ENCODE peak calls at places on chromosomes 2 and 18, in nine cellular contexts. Q is A549; V is right cardiac atrium; B is cardiac muscle cell; W is progenitor cell of endocrine pancreas; O is DMS153; D is H54; I is dorsolateral prefrontal cortex; H is activated CD4-positive, alpha-beta T cell treated with anti-CD3 and anti-CD28 coated beads, Interleukin-2, amount 50 U/mL, for 4 hours. C is an unnamed sample.

GRCh38 chr2:203442463-203442862 is 92.6 kb downstream of the RAPH1 start:
- DNase-seq in W (no peak), H (no peak), I (no peak), Q (no peak), B (peak), D (no peak), V (no peak), O (no peak), C (no peak)

GRCh38 chr2:157246212-157247067 is 11.1 kb upstream of the GALNT5 start:
- DNase-seq in Q (peak), V (no peak), I (no peak), H (no peak), W (no peak), D (peak), B (no peak), O (no peak), C (peak)

GRCh38 chr18:32310119-32310518 is 120.3 kb downstream of the MEP1B start:
- DNase-seq in V (no peak), O (peak), H (no peak), B (no peak), I (no peak), D (no peak), W (no peak), Q (no peak), C (peak)

GRCh38 chr2:151297882-151298281 is 8.4 kb upstream of the NMI start:
- DNase-seq in W (no peak), B (no peak), H (no peak), O (no peak), V (no peak), D (no peak), I (no peak), Q (no peak), C (peak)

GRCh38 chr2:66032376-66032775 is 402.5 kb upstream of the MEIS1 start:
- DNase-seq in O (no peak), D (no peak), I (no peak), B (no peak), Q (no peak), V (no peak), H (no peak), W (no peak), C (no peak)

GRCh38 chr18:2905802-2906521 is 59.2 kb downstream of the EMILIN2 start:
- DNase-seq in O (no peak), D (no peak), B (no peak), Q (peak), V (peak), W (peak), I (no peak), H (no peak), C (peak)

GRCh38 chr2:219230201-219230540 is 565 bp downstream of the ANKZF1 start:
- DNase-seq in Q (no peak), D (peak), H (no peak), W (no peak), I (no peak), B (peak), V (peak), O (no peak), C (peak)

GRCh38 chr2:5720426-5720825 is 28.2 kb downstream of the SOX11 start:
- DNase-seq in V (no peak), O (no peak), Q (no peak), W (no peak), D (no peak), H (no peak), B (no peak), I (no peak), C (no peak)

GRCh38 chr2:135585586-135585985 is 54.3 kb downstream of the R3HDM1 start:
- DNase-seq in W (no peak), I (no peak), H (no peak), V (no peak), D (no peak), O (no peak), B (no peak), Q (peak), C (peak)

GRCh38 chr2:1856922-1857321 is 112.6 kb upstream of the PXDN start:
- DNase-seq in O (no peak), B (no peak), W (no peak), H (no peak), D (no peak), Q (peak), I (peak), V (no peak), C (peak)

GRCh38 chr2:198930170-198930569 is 527.6 kb downstream of the SATB2 start:
- DNase-seq in Q (peak), H (no peak), O (no peak), B (no peak), D (no peak), W (no peak), V (no peak), I (no peak), C (no peak)

GRCh38 chr2:148020036-148020357 is 540 bp downstream of the ORC4 start:
- DNase-seq in D (peak), H (no peak), I (no peak), Q (no peak), B (no peak), W (no peak), V (no peak), O (no peak), C (no peak)

GRCh38 chr2:120675460-120676130 is 60.1 kb upstream of the GLI2 start:
- DNase-seq in I (no peak), B (peak), D (peak), O (no peak), H (peak), Q (peak), V (peak), W (peak), C (peak)

GRCh38 chr2:86764661-86765307 is 25.9 kb downstream of the CD8A start:
- DNase-seq in D (no peak), Q (peak), V (no peak), O (peak), B (peak), H (peak), W (no peak), I (no peak), C (peak)

GRCh38 chr2:220157312-220157711 is 529.9 kb downstream of the SLC4A3 start:
- DNase-seq in O (no peak), D (no peak), V (no peak), I (no peak), Q (no peak), W (no peak), B (no peak), H (no peak), C (no peak)

GRCh38 chr18:53864758-53865157 is 359.7 kb downstream of the MBD2 start:
- DNase-seq in D (no peak), Q (no peak), H (no peak), V (no peak), O (no peak), B (peak), W (no peak), I (no peak), C (peak)

GRCh38 chr2:240993446-240994160 is 4.8 kb upstream of the SNED1 start:
- DNase-seq in O (no peak), B (no peak), I (peak), Q (no peak), D (no peak), W (peak), V (no peak), H (no peak), C (no peak)

GRCh38 chr2:104378853-104379374 is 475.0 kb upstream of the POU3F3 start:
- DNase-seq in V (no peak), W (no peak), B (peak), H (no peak), Q (peak), I (peak), O (peak), D (peak), C (no peak)

GRCh38 chr2:106057206-106057605 is 136.9 kb downstream of the UXS1 start:
- DNase-seq in W (no peak), V (no peak), D (peak), H (peak), I (no peak), Q (peak), B (no peak), O (no peak), C (no peak)

GRCh38 chr2:70094978-70095832 is 7.9 kb downstream of the PCBP1 start:
- DNase-seq in V (peak), B (no peak), O (peak), D (no peak), I (peak), H (no peak), Q (peak), W (no peak), C (peak)

GRCh38 chr18:62066121-62066818 is 120.6 kb downstream of the PIGN start:
- DNase-seq in W (no peak), Q (no peak), H (no peak), V (no peak), D (no peak), O (no peak), I (no peak), B (no peak), C (no peak)

GRCh38 chr2:148967484-148967883 is 71.0 kb upstream of the LYPD6B start:
- DNase-seq in Q (no peak), H (no peak), D (no peak), O (no peak), I (no peak), W (no peak), V (no peak), B (no peak), C (peak)

GRCh38 chr2:127362971-127363370 is 24.8 kb downstream of the MAP3K2 start:
- DNase-seq in B (no peak), D (no peak), V (no peak), Q (no peak), I (no peak), W (no peak), H (no peak), O (no peak), C (peak)

GRCh38 chr2:66509326-66509811 is 74.4 kb downstream of the MEIS1 start:
- DNase-seq in Q (no peak), D (no peak), O (no peak), H (no peak), V (no peak), B (no peak), I (no peak), W (no peak), C (peak)

GRCh38 chr2:3326871-3327270 is 50.7 kb downstream of the EIPR1 start:
- DNase-seq in O (no peak), V (no peak), I (no peak), H (no peak), W (no peak), D (no peak), Q (no peak), B (no peak), C (no peak)

GRCh38 chr2:50722828-50723227 is 309.1 kb downstream of the NRXN1 start:
- DNase-seq in Q (no peak), B (no peak), D (no peak), V (no peak), W (no peak), O (no peak), H (no peak), I (no peak), C (no peak)

GRCh38 chr2:74762789-74763188 is 71.1 kb upstream of the HK2 start:
- DNase-seq in B (peak), V (no peak), H (no peak), I (no peak), W (no peak), Q (no peak), O (no peak), D (no peak), C (no peak)

GRCh38 chr2:14650066-14650465 is 17.5 kb downstream of the LRATD1 start:
- DNase-seq in H (no peak), B (no peak), O (no peak), Q (no peak), V (no peak), I (no peak), W (no peak), D (no peak), C (no peak)

GRCh38 chr2:174535757-174536703 is 49.2 kb upstream of the GPR155 start:
- DNase-seq in I (no peak), Q (no peak), O (peak), W (no peak), V (no peak), H (no peak), B (no peak), D (no peak), C (no peak)

GRCh38 chr18:31386683-31387082 is 10.1 kb downstream of the DSG4 start:
- DNase-seq in B (no peak), D (no peak), V (no peak), I (no peak), W (no peak), H (no peak), Q (no peak), O (no peak), C (no peak)

GRCh38 chr18:39647627-39648502 is 2082.3 kb upstream of the CELF4 start:
- DNase-seq in V (no peak), O (peak), H (no peak), Q (peak), W (no peak), B (peak), I (no peak), D (no peak), C (peak)

GRCh38 chr2:16293398-16293797 is 353.0 kb downstream of the MYCN start:
- DNase-seq in V (no peak), I (no peak), H (no peak), W (no peak), Q (no peak), O (no peak), D (no peak), B (no peak), C (no peak)

GRCh38 chr18:62336618-62337017 is 11.5 kb downstream of the TNFRSF11A start:
- DNase-seq in Q (no peak), B (no peak), D (no peak), V (no peak), H (no peak), W (no peak), I (no peak), O (no peak), C (no peak)

GRCh38 chr2:172039011-172039704 is 39.4 kb downstream of the METAP1D start:
- DNase-seq in I (no peak), O (no peak), W (no peak), H (no peak), D (no peak), B (no peak), Q (no peak), V (no peak), C (no peak)

GRCh38 chr18:35123811-35124210 is 82.6 kb downstream of the MAPRE2 start:
- DNase-seq in Q (no peak), B (no peak), W (no peak), H (no peak), V (no peak), I (no peak), O (no peak), D (no peak), C (no peak)

GRCh38 chr2:14524041-14524802 is 108.3 kb upstream of the LRATD1 start:
- DNase-seq in I (no peak), W (no peak), B (no peak), O (no peak), Q (peak), V (no peak), H (no peak), D (peak), C (peak)

GRCh38 chr2:22769497-22769896 is 615.5 kb upstream of the KLHL29 start:
- DNase-seq in I (no peak), H (no peak), D (no peak), Q (no peak), O (no peak), V (no peak), B (no peak), W (no peak), C (no peak)

GRCh38 chr2:155727097-155727906 is 605.2 kb downstream of the NR4A2 start:
- DNase-seq in H (no peak), Q (no peak), V (no peak), W (no peak), D (no peak), B (no peak), I (no peak), O (no peak), C (no peak)